ENCODE peak calls at places on chromosomes 5 and 9, in four cellular contexts. A is stimulated activated CD4-positive, alpha-beta T cell treated with anti-CD3 and anti-CD28 coated beads, Interleukin-15, amount 100 ng/mL, for 1 hour; L is H1; R is K562. D is an unnamed sample.

GRCh38 chr5:128353416-128354107 is 184.5 kb downstream of the FBN2 start:
- DNase-seq in L (no peak), R (no peak), A (no peak), D (no peak)

GRCh38 chr9:110241491-110242321 is 14.6 kb downstream of the TXN start:
- DNase-seq in A (no peak), R (no peak), L (no peak), D (no peak)

GRCh38 chr5:136295914-136296313 is 69.4 kb downstream of the TRPC7 start:
- DNase-seq in A (no peak), L (no peak), R (no peak), D (no peak)

GRCh38 chr5:172896465-172896864 is 62.4 kb downstream of the ERGIC1 start:
- DNase-seq in A (no peak), R (no peak), L (no peak), D (no peak)

GRCh38 chr5:180021900-180022299 is 49.7 kb downstream of the RNF130 start:
- DNase-seq in R (no peak), L (no peak), A (no peak), D (no peak)

GRCh38 chr5:59034498-59035186 is 451.8 kb downstream of the RAB3C start:
- DNase-seq in R (peak; percentile 10), L (no peak), A (no peak), D (no peak)

GRCh38 chr9:72280913-72281500 is 84.0 kb downstream of the ZFAND5 start:
- DNase-seq in R (peak; percentile 67), L (peak; percentile 76), A (peak; percentile 58), D (no peak)

GRCh38 chr5:39716532-39716971 is 291.8 kb upstream of the DAB2 start:
- DNase-seq in R (peak; percentile 46), A (no peak), L (peak; percentile 51), D (no peak)

GRCh38 chr9:94920439-94920951 is 194.0 kb downstream of the AOPEP start:
- DNase-seq in R (no peak), L (no peak), A (no peak), D (peak; percentile 79)

GRCh38 chr5:83731638-83732037 is 11.0 kb upstream of the HAPLN1 start:
- DNase-seq in L (no peak), A (no peak), R (no peak), D (no peak)

GRCh38 chr9:124465736-124466135 is 15.5 kb downstream of the ADGRD2 start:
- DNase-seq in L (no peak), R (no peak), A (no peak), D (no peak)

GRCh38 chr9:6870650-6871477 is 113.1 kb downstream of the KDM4C start:
- DNase-seq in R (no peak), L (no peak), A (no peak), D (no peak)

GRCh38 chr9:30075451-30076199 is 2308.8 kb upstream of the ACO1 start:
- DNase-seq in L (no peak), A (no peak), R (no peak), D (no peak)

GRCh38 chr5:151740336-151740942 is 18.0 kb downstream of the ATOX1 start:
- DNase-seq in R (peak; percentile 78), L (peak; percentile 77), A (no peak), D (no peak)

GRCh38 chr9:33117306-33117705 is 40.8 kb upstream of the SMU1 start:
- DNase-seq in A (no peak), R (no peak), L (no peak), D (no peak)

GRCh38 chr5:93022770-93023169 is 558.2 kb downstream of the NR2F1-AS1 start:
- DNase-seq in A (no peak), R (no peak), L (no peak), D (no peak)

GRCh38 chr5:153445875-153446567 is 44.4 kb upstream of the GRIA1 start:
- DNase-seq in A (no peak), R (no peak), L (no peak), D (no peak)

GRCh38 chr5:125696762-125697161 is 726.4 kb upstream of the GRAMD2B start:
- DNase-seq in A (no peak), R (no peak), L (no peak), D (no peak)

GRCh38 chr9:75140261-75140660 is 51.9 kb downstream of the OSTF1 start:
- DNase-seq in A (no peak), R (no peak), L (no peak), D (no peak)

GRCh38 chr9:32823101-32823500 is 39.8 kb downstream of the TMEM215 start:
- DNase-seq in R (no peak), A (no peak), L (no peak), D (no peak)

GRCh38 chr5:60836131-60836530 is 7.9 kb downstream of the ELOVL7 start:
- DNase-seq in R (no peak), A (no peak), L (no peak), D (no peak)

GRCh38 chr9:133994359-133995011 is 2.4 kb upstream of the VAV2 start:
- DNase-seq in A (peak; percentile 72), L (peak; percentile 96), R (peak; percentile 80), D (no peak)

GRCh38 chr5:39520232-39520572 is 95.4 kb upstream of the DAB2 start:
- DNase-seq in R (no peak), L (no peak), A (no peak), D (no peak)

GRCh38 chr5:95283022-95283615 is 1.8 kb downstream of the MCTP1 start:
- DNase-seq in A (no peak), R (no peak), L (no peak), D (no peak)